ENCODE peak calls at places on chromosomes 2 and 18, in ten cellular contexts. X, T, N, Q, H, W, Z, L, B and U are unnamed samples.
A peak's percentile ranks its signal among the peaks of the same experiment; 100 is the strongest.

GRCh38 chr18:25350561-25351201 is 1.3 kb downstream of the ZNF521 start:
- DNase-seq in Z (no peak), Q (peak; percentile 17), L (peak; percentile 13), H (no peak), X (peak; percentile 80), T (peak; percentile 60), B (no peak), W (peak; percentile 54), N (peak; percentile 12), U (peak; percentile 75)

GRCh38 chr2:64338107-64338506 is 115.9 kb upstream of the LGALSL start:
- DNase-seq in Z (no peak), Q (no peak), N (no peak), B (no peak), X (no peak), T (no peak), W (no peak), H (no peak), L (no peak), U (no peak)

GRCh38 chr18:6920099-6920955 is 190.8 kb downstream of the ARHGAP28 start:
- DNase-seq in L (peak; percentile 82), H (peak; percentile 53), X (no peak), N (peak; percentile 73), W (peak; percentile 79), B (no peak), Z (peak; percentile 77), T (peak; percentile 82), Q (no peak), U (peak; percentile 59)

GRCh38 chr2:160363961-160364733 is 129.5 kb downstream of the RBMS1 start:
- DNase-seq in B (no peak), N (no peak), H (no peak), W (no peak), X (no peak), Q (no peak), L (no peak), Z (no peak), T (no peak), U (peak; percentile 10)

GRCh38 chr2:163778045-163778753 is 42.4 kb upstream of the FIGN start:
- DNase-seq in W (no peak), T (no peak), N (no peak), L (peak; percentile 33), X (no peak), H (no peak), Z (peak; percentile 53), Q (no peak), B (no peak), U (no peak)

GRCh38 chr2:108621087-108621559 is 86.9 kb downstream of the LIMS1 start:
- DNase-seq in N (peak; percentile 58), H (peak; percentile 66), W (no peak), X (no peak), L (peak; percentile 69), T (no peak), Q (peak; percentile 79), Z (peak; percentile 71), B (no peak), U (peak; percentile 64)

GRCh38 chr18:62880673-62881364 is 165.5 kb downstream of the PHLPP1 start:
- DNase-seq in H (no peak), Q (no peak), N (no peak), T (no peak), L (no peak), B (no peak), X (no peak), W (no peak), Z (no peak), U (no peak)

GRCh38 chr2:172380436-172381274 is 46.7 kb upstream of the ITGA6 start:
- DNase-seq in W (no peak), X (no peak), B (no peak), T (no peak), L (peak; percentile 14), Z (no peak), H (peak; percentile 79), Q (no peak), N (no peak), U (no peak)

GRCh38 chr2:27489498-27490397 is at the start of gene IFT172:
- DNase-seq in B (peak; percentile 95), X (peak; percentile 99), W (peak; percentile 99), L (peak; percentile 100), N (peak; percentile 100), T (peak; percentile 100), H (peak; percentile 100), Q (peak; percentile 100), Z (peak; percentile 100), U (peak; percentile 100)
- TF ChIP-seq POLR2A in B (peak; percentile 65), X (peak; percentile 60), W (no peak), L (peak; percentile 94), N (peak; percentile 80), T (no peak), H (peak; percentile 75), Q (peak; percentile 71), Z (peak; percentile 24), U (peak; percentile 89)

GRCh38 chr2:231708050-231708772 is at the start of gene PTMA:
- DNase-seq in H (peak; percentile 100), L (peak; percentile 100), Z (peak; percentile 100), W (peak; percentile 97), T (peak; percentile 100), X (peak; percentile 100), Q (peak; percentile 98), B (peak; percentile 98), N (peak; percentile 100), U (peak; percentile 100)

GRCh38 chr2:231710751-231711676 is 2.7 kb downstream of the PTMA start:
- DNase-seq in N (peak; percentile 54), H (peak; percentile 61), W (no peak), Q (peak; percentile 40), T (peak; percentile 50), B (no peak), Z (peak; percentile 27), L (peak; percentile 41), X (peak; percentile 67), U (peak; percentile 66)

GRCh38 chr2:231709981-231710750 is 1.8 kb downstream of the PTMA start:
- DNase-seq in Q (peak; percentile 80), L (peak; percentile 87), X (peak; percentile 94), B (peak; percentile 28), W (peak; percentile 72), T (peak; percentile 83), Z (peak; percentile 91), H (peak; percentile 88), N (peak; percentile 90), U (peak; percentile 90)

GRCh38 chr2:231708773-231709635 is 679 bp downstream of the PTMA start:
- DNase-seq in X (peak; percentile 78), T (peak; percentile 43), Q (peak; percentile 25), H (peak; percentile 62), Z (peak; percentile 50), B (no peak), W (no peak), N (peak; percentile 38), L (peak; percentile 57), U (peak; percentile 88)

DNA sequence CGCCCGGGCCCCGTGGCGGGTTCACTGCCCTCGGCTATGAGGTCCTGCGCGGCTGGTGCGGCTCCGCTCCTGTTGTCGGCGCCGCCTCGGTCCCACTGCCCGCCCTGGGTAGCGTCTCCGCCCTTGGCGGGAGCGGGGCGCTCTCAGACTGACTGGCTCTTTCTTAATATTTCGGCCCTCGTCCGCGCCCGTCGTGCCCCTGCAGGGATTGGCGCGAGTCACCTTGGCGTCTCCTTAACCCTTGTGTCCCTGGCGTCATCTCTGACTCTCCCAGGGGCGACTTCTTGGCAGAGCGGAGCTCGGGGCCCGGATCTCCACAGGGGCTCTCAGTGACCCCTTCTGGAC is 1.3 kb downstream of the PTMA start:
- DNase-seq in X (peak; percentile 78), H (peak; percentile 68), T (peak; percentile 61), B (no peak), W (no peak), Z (peak; percentile 56), N (peak; percentile 54), Q (peak; percentile 40), L (peak; percentile 62), U (peak; percentile 88)
- TF ChIP-seq POLR2A in X (no peak), H (no peak), T (no peak), B (no peak), W (no peak), Z (no peak), N (no peak), Q (no peak), L (peak; percentile 65), U (no peak)

GRCh38 chr2:204550738-204551137 is 5.5 kb downstream of the PARD3B start:
- DNase-seq in Z (no peak), H (no peak), T (no peak), Q (no peak), B (no peak), L (no peak), N (no peak), W (no peak), X (no peak), U (no peak)

GRCh38 chr2:204541637-204542036 is 3.6 kb upstream of the PARD3B start:
- DNase-seq in Q (no peak), N (no peak), W (no peak), B (no peak), X (no peak), Z (no peak), L (no peak), T (no peak), H (no peak), U (no peak)

GRCh38 chr2:204542967-204543608 is 2.2 kb upstream of the PARD3B start:
- DNase-seq in H (no peak), T (no peak), B (no peak), X (no peak), N (no peak), Z (no peak), W (no peak), Q (no peak), L (no peak), U (no peak)

GRCh38 chr2:204545861-204546773 is 842 bp downstream of the PARD3B start:
- DNase-seq in T (peak; percentile 20), H (no peak), Z (peak; percentile 48), W (no peak), B (no peak), X (no peak), Q (no peak), L (peak; percentile 62), N (peak; percentile 59), U (no peak)

DNA sequence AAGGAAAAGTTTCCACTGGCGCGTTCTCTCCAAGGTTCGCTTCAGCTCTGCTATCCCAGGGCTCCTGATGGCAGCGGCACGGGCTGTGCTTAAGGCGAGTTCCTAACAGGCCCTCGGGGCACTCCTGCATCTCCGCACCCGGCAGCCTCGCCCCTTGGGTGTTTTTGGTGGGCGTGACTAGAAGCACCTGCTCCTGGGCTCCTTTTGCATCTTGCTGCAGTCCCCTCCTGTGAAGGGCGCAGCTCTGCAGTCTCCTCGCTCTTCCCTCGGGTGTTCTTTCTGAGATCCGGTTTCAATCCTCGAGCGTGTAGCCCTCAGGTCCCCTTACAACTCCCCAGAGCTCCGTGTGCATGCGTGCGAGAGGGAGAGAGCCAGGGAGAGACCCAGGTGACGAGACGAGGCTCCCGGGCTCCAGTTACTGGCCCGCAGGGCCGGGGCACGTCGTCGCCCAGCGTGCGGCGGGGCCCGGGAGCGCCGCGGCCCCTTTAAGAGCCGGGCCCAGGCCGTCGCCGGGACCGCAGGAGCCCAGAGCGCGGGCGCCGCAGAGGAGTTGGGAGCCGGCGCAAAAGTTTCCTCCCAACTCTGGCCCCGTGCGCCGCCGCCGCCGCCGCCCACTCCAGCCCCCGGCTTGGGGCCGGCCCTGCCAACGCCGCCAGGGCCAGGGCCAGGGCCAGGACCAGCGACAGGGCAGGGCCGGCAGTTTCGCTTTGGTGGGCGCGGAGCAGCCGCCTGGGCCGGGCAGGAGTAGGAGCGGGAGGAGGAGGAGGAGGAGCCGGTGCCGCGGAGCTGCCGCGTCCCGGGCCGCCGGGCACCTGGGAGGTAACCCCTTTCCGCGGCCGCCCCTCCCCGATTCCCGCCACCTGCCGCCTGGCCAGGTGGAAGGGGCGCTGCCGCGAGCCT is at the start of gene PARD3B:
- DNase-seq in Z (peak; percentile 74), N (peak; percentile 65), Q (no peak), X (peak; percentile 81), W (no peak), B (no peak), H (peak; percentile 9), L (peak; percentile 76), T (peak; percentile 72), U (peak; percentile 44)
- TF ChIP-seq POLR2A in Z (no peak), N (peak; percentile 16), Q (no peak), X (peak; percentile 25), W (no peak), B (no peak), H (no peak), L (peak; percentile 32), T (no peak), U (no peak)

GRCh38 chr2:27377618-27378095 is 2.9 kb downstream of the ZNF513 start:
- DNase-seq in Q (no peak), N (no peak), W (no peak), L (no peak), Z (no peak), H (no peak), X (no peak), B (no peak), T (no peak), U (no peak)
- TF ChIP-seq POLR2A in Q (no peak), N (peak; percentile 4), W (no peak), L (no peak), Z (no peak), H (peak; percentile 22), X (no peak), B (peak; percentile 15), T (no peak), U (peak; percentile 23)